ENCODE peak calls at places on chromosomes 1 and 21, in five cellular contexts. L is stimulated activated CD8-positive, alpha-beta memory T cell treated with anti-CD3 and anti-CD28 coated beads, Interleukin-2, amount 100 ng/mL, for 1 hour; J is activated CD4-positive, alpha-beta T cell treated with anti-CD3 and anti-CD28 coated beads, Interleukin-2, amount 50 U/mL, for 24 hours; C is T-helper 2 cell; K is MM.1S. H is an unnamed sample.

GRCh38 chr1:58925247-58925646 is 141.4 kb upstream of the JUN start:
- DNase-seq in L (no peak), J (no peak), C (no peak), K (no peak), H (no peak)

GRCh38 chr1:71014110-71014509 is 33.5 kb downstream of the PTGER3 start:
- DNase-seq in L (no peak), J (no peak), C (no peak), K (no peak), H (no peak)

GRCh38 chr1:3914911-3915310 is 14.8 kb upstream of the C1orf174 start:
- DNase-seq in L (no peak), J (no peak), C (no peak), K (no peak), H (no peak)

GRCh38 chr1:224300346-224300745 is 29.6 kb downstream of the NVL start:
- DNase-seq in L (no peak), J (no peak), C (no peak), K (no peak), H (no peak)

GRCh38 chr1:39288735-39289465 is 84.4 kb downstream of the MACF1 start:
- DNase-seq in L (no peak), J (no peak), C (no peak), K (no peak), H (no peak)

GRCh38 chr1:145926706-145927072 is 595 bp downstream of the RBM8A start:
- DNase-seq in L (peak), J (peak), C (peak), K (no peak), H (no peak)

GRCh38 chr1:180117764-180118116 is 36.9 kb upstream of the QSOX1 start:
- DNase-seq in L (no peak), J (no peak), C (no peak), K (no peak), H (no peak)

GRCh38 chr1:185257947-185258203 is 59.2 kb downstream of the IVNS1ABP start:
- DNase-seq in L (no peak), J (no peak), C (no peak), K (no peak), H (no peak)

GRCh38 chr1:155064109-155064812 is 721 bp downstream of the EFNA4 start:
- DNase-seq in L (no peak), J (no peak), C (no peak), K (peak), H (no peak)

GRCh38 chr1:22710688-22711024 is at the start of gene EPHB2:
- DNase-seq in L (no peak), J (no peak), C (no peak), K (no peak), H (no peak)

GRCh38 chr1:218537131-218537904 is 192.2 kb downstream of the TGFB2 start:
- DNase-seq in L (no peak), J (no peak), C (no peak), K (no peak), H (no peak)

GRCh38 chr1:5977494-5978444 is 14.5 kb downstream of the NPHP4 start:
- DNase-seq in L (no peak), J (no peak), C (no peak), K (no peak), H (no peak)

GRCh38 chr1:196205882-196206281 is 402.4 kb downstream of the KCNT2 start:
- DNase-seq in L (no peak), J (no peak), C (no peak), K (no peak), H (no peak)

GRCh38 chr1:52424757-52425265 is 20.4 kb downstream of the PRPF38A start:
- DNase-seq in L (no peak), J (no peak), C (no peak), K (no peak), H (no peak)

GRCh38 chr1:26278835-26279597 is 870 bp upstream of the SH3BGRL3 start:
- DNase-seq in L (no peak), J (no peak), C (no peak), K (no peak), H (no peak)

GRCh38 chr1:235669277-235669676 is 19.7 kb upstream of the GNG4 start:
- DNase-seq in L (no peak), J (no peak), C (no peak), K (no peak), H (no peak)

GRCh38 chr1:109539676-109540075 is at the start of gene GPR61:
- DNase-seq in L (no peak), J (no peak), C (no peak), K (no peak), H (no peak)

GRCh38 chr1:51578383-51579109 is 38.3 kb upstream of the OSBPL9 start:
- DNase-seq in L (no peak), J (no peak), C (no peak), K (peak), H (no peak)

GRCh38 chr21:31931644-31932469 is 59.0 kb downstream of the HUNK start:
- DNase-seq in L (no peak), J (no peak), C (no peak), K (no peak), H (no peak)

GRCh38 chr1:145999321-146000024 is 3.1 kb upstream of the TXNIP start:
- DNase-seq in L (no peak), J (no peak), C (no peak), K (peak), H (no peak)

GRCh38 chr1:48254254-48254653 is 31.7 kb downstream of the SLC5A9 start:
- DNase-seq in L (no peak), J (no peak), C (no peak), K (no peak), H (no peak)

GRCh38 chr21:36456714-36457399 is 23.1 kb downstream of the CLDN14 start:
- DNase-seq in L (no peak), J (no peak), C (no peak), K (no peak), H (no peak)

GRCh38 chr1:89892816-89893215 is 72.0 kb downstream of the LRRC8D start:
- DNase-seq in L (no peak), J (no peak), C (no peak), K (no peak), H (no peak)

GRCh38 chr1:25649041-25649440 is 32.5 kb downstream of the MAN1C1 start:
- DNase-seq in L (no peak), J (no peak), C (no peak), K (no peak), H (no peak)

GRCh38 chr1:204408074-204408507 is 3.5 kb downstream of the PPP1R15B start:
- DNase-seq in L (no peak), J (no peak), C (no peak), K (no peak), H (no peak)

GRCh38 chr1:47993881-47994625 is 3.1 kb downstream of the TRABD2B start:
- DNase-seq in L (no peak), J (no peak), C (no peak), K (no peak), H (no peak)